ENCODE peak calls at places on chromosomes 3 and 15, in nine cellular contexts. E is SK-N-SH, G is GM23248, C is hepatocyte, B is OCI-LY7, W is GM23338, T is PC-3, L is Karpas-422, K is MM.1S. O is an unnamed sample. For H3K9me2, the result is how much of the 10 kb centered on the place peaks cover.

GRCh38 chr3:142723665-142723967 is 218 bp upstream of the TRPC1 start:
- DNase-seq in E (no peak), G (no peak), C (no peak), B (no peak), W (no peak), T (no peak), L (no peak), K (peak), O (no peak)

GRCh38 chr3:66000506-66000905 is 38.2 kb downstream of the MAGI1 start:
- DNase-seq in E (no peak), G (no peak), C (no peak), B (no peak), W (no peak), T (no peak), L (no peak), K (no peak), O (no peak)

GRCh38 chr3:198079771-198080520 is 119.9 kb downstream of the LMLN start:
- DNase-seq in E (no peak), G (peak), C (peak), B (peak), W (peak), T (peak), L (no peak), K (peak), O (peak)

GRCh38 chr15:76991048-76991447 is 3.9 kb upstream of the PSTPIP1 start:
- DNase-seq in E (no peak), G (no peak), C (no peak), B (no peak), W (no peak), T (no peak), L (no peak), K (no peak), O (no peak)

GRCh38 chr15:80533934-80534333 is 129.8 kb downstream of the ARNT2 start:
- DNase-seq in E (no peak), G (no peak), C (no peak), B (no peak), W (no peak), T (no peak), L (no peak), K (no peak), O (no peak)

GRCh38 chr3:134846943-134847342 is 51.9 kb downstream of the EPHB1 start:
- DNase-seq in E (no peak), G (peak), C (peak), B (no peak), W (peak), T (peak), L (no peak), K (no peak), O (no peak)

GRCh38 chr3:170344971-170345370 is 12.5 kb upstream of the SKIL start:
- DNase-seq in E (no peak), G (peak), C (no peak), B (no peak), W (no peak), T (peak), L (no peak), K (no peak), O (no peak)

GRCh38 chr3:122091602-122092006 is 36.4 kb downstream of the CD86 start:
- DNase-seq in E (no peak), G (no peak), C (no peak), B (peak), W (no peak), T (no peak), L (peak), K (no peak), O (no peak)

GRCh38 chr3:51004235-51004634 is 329.5 kb downstream of the DOCK3 start:
- DNase-seq in E (no peak), G (no peak), C (no peak), B (no peak), W (no peak), T (no peak), L (no peak), K (no peak), O (no peak)

GRCh38 chr3:148962513-148962912 is 28.8 kb upstream of the GYG1 start:
- DNase-seq in E (no peak), G (peak), C (peak), B (peak), W (peak), T (peak), L (peak), K (no peak), O (peak)

GRCh38 chr3:189967254-189967865 is 153.3 kb downstream of the P3H2 start:
- DNase-seq in E (peak), G (peak), C (peak), B (peak), W (peak), T (peak), L (peak), K (peak), O (peak)

GRCh38 chr3:195820186-195820585 is 8.5 kb upstream of the MUC4 start:
- DNase-seq in E (no peak), G (no peak), C (no peak), B (no peak), W (no peak), T (no peak), L (no peak), K (no peak), O (no peak)

GRCh38 chr3:72261566-72262564 is 476.9 kb upstream of the PROK2 start:
- DNase-seq in E (peak), G (no peak), C (no peak), B (no peak), W (no peak), T (no peak), L (no peak), K (no peak), O (no peak)

GRCh38 chr3:52831500-52832301 is 1.2 kb upstream of the ITIH4 start:
- DNase-seq in E (peak), G (peak), C (peak), B (no peak), W (no peak), T (peak), L (no peak), K (no peak), O (peak)

GRCh38 chr3:139260041-139260486 is 83.8 kb upstream of the MRPS22 start:
- DNase-seq in E (no peak), G (no peak), C (no peak), B (no peak), W (no peak), T (no peak), L (no peak), K (no peak), O (no peak)

GRCh38 chr3:139261754-139262632 is 81.8 kb upstream of the MRPS22 start:
- DNase-seq in E (peak), G (no peak), C (no peak), B (no peak), W (no peak), T (no peak), L (no peak), K (no peak), O (no peak)

GRCh38 chr3:139259398-139259797 is 84.4 kb upstream of the MRPS22 start:
- DNase-seq in E (no peak), G (no peak), C (no peak), B (no peak), W (no peak), T (no peak), L (no peak), K (no peak), O (no peak)

GRCh38 chr3:139260793-139261736 is 82.8 kb upstream of the MRPS22 start:
- DNase-seq in E (no peak), G (no peak), C (no peak), B (no peak), W (no peak), T (no peak), L (no peak), K (no peak), O (no peak)

DNA sequence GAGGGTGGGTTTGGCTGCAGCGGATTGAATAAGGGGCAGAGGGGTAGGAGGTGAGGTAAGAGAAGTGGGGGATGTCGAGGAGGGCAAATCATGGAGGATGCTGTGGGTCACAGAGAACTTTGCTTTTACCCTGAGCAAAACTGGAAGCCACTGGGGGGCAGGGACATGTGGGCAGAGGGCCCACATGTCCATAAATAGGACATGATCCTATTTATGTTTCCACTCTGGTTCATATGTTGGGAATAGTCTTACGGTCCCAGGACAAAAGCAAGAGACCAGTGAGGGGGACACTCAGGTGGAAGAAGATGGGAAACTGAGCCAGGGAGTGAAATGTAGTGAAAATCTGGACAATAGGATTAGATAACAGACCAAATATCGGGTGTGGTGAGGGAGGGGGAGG is 85.5 kb upstream of the MRPS22 start:
- DNase-seq in E (no peak), G (no peak), C (no peak), B (no peak), W (no peak), T (no peak), L (no peak), K (no peak), O (no peak)
- H3K9me2 ChIP-seq in E (under half), G (under half), C (under half), B (under half), W (under half), T (under half), L (under half), K (under half), O (under half)

GRCh38 chr15:82056900-82057825 is 11.3 kb upstream of the MEX3B start:
- DNase-seq in E (no peak), G (no peak), C (no peak), B (no peak), W (peak), T (no peak), L (no peak), K (no peak), O (no peak)
- H3K9me2 ChIP-seq in E (under half), G (under half), C (under half), B (under half), W (under half), T (under half), L (under half), K (under half), O (under half)

GRCh38 chr3:168155207-168155785 is 59.6 kb upstream of the GOLIM4 start:
- DNase-seq in E (no peak), G (no peak), C (no peak), B (no peak), W (no peak), T (no peak), L (no peak), K (no peak), O (no peak)
- H3K9me2 ChIP-seq in E (under half), G (under half), C (under half), B (under half), W (under half), T (under half), L (under half), K (under half), O (under half)

GRCh38 chr3:27195059-27195458 is 174.1 kb downstream of the NEK10 start:
- DNase-seq in E (no peak), G (peak), C (no peak), B (no peak), W (no peak), T (peak), L (no peak), K (no peak), O (no peak)

GRCh38 chr3:27202959-27203358 is 166.2 kb downstream of the NEK10 start:
- DNase-seq in E (no peak), G (no peak), C (no peak), B (no peak), W (no peak), T (no peak), L (no peak), K (no peak), O (peak)

GRCh38 chr3:27201435-27201966 is 167.7 kb downstream of the NEK10 start:
- DNase-seq in E (no peak), G (no peak), C (no peak), B (no peak), W (no peak), T (no peak), L (no peak), K (no peak), O (no peak)

GRCh38 chr3:27200721-27201434 is 168.3 kb downstream of the NEK10 start:
- DNase-seq in E (no peak), G (no peak), C (no peak), B (no peak), W (no peak), T (peak), L (no peak), K (no peak), O (no peak)
- H3K9me2 ChIP-seq in E (under half), G (under half), C (under half), B (under half), W (under half), T (under half), L (under half), K (under half), O (under half)